ENCODE peak calls at places on chromosomes 6 and 20, in seven cellular contexts. F is AG08395; E is RKO; T is adrenal gland; U is SW480; B is amniotic stem cell; V is stimulated activated CD4-positive, alpha-beta T cell treated with anti-CD3 and anti-CD28 coated beads, Interleukin-1b, Interleukin-23, amount 100 ng/mL, for 1 hour. Q is an unnamed sample.

GRCh38 chr20:12976720-12977633 is 31.8 kb upstream of the SPTLC3 start:
- DNase-seq in B (no peak), V (no peak), E (no peak), T (no peak), F (no peak), U (no peak), Q (no peak)

GRCh38 chr6:21906826-21907225 is 313.3 kb downstream of the SOX4 start:
- DNase-seq in B (no peak), F (no peak), T (no peak), E (no peak), U (no peak), V (no peak), Q (no peak)

GRCh38 chr6:3032986-3033385 is 33.3 kb downstream of the NQO2 start:
- DNase-seq in B (no peak), U (no peak), V (no peak), F (no peak), T (no peak), E (peak), Q (no peak)

GRCh38 chr6:112743343-112743742 is 396.2 kb downstream of the RFPL4B start:
- DNase-seq in F (no peak), V (no peak), U (no peak), E (no peak), B (no peak), T (no peak), Q (no peak)

GRCh38 chr6:109118337-109118736 is 23.0 kb downstream of the CEP57L1 start:
- DNase-seq in F (no peak), B (no peak), V (no peak), T (no peak), U (no peak), E (no peak), Q (no peak)

GRCh38 chr20:33908351-33908750 is 85.4 kb upstream of the RALY start:
- DNase-seq in B (no peak), U (no peak), T (no peak), E (no peak), F (peak), V (no peak), Q (no peak)

GRCh38 chr6:144334150-144334708 is 49.1 kb downstream of the UTRN start:
- DNase-seq in U (no peak), T (no peak), V (no peak), E (no peak), B (no peak), F (no peak), Q (no peak)

GRCh38 chr6:97203343-97203742 is 79.7 kb downstream of the MMS22L start:
- DNase-seq in U (no peak), T (no peak), E (no peak), B (no peak), V (no peak), F (no peak), Q (no peak)

GRCh38 chr20:438581-439469 is 23.5 kb downstream of the TBC1D20 start:
- DNase-seq in T (no peak), B (no peak), V (no peak), E (no peak), F (no peak), U (no peak), Q (no peak)

GRCh38 chr6:20332441-20333006 is 69.2 kb upstream of the E2F3 start:
- DNase-seq in B (no peak), T (no peak), F (no peak), E (no peak), U (no peak), V (no peak), Q (no peak)

GRCh38 chr20:50292324-50293243 is 102.0 kb downstream of the CEBPB start:
- DNase-seq in E (peak), F (peak), T (peak), B (no peak), U (peak), V (no peak), Q (peak)

GRCh38 chr6:109770779-109771178 is 79.7 kb downstream of the FIG4 start:
- DNase-seq in U (no peak), E (no peak), B (no peak), T (no peak), F (no peak), V (no peak), Q (no peak)